ENCODE peak calls at places on chromosomes 4 and X, in four cellular contexts. One of them, this sample, is unnamed.

GRCh38 chrX:261858-262390 is 19.3 kb upstream of the PLCXD1 start:
- DNase-seq in memory B cell: no peak
- DNase-seq in left lung: no peak
- DNase-seq in progenitor cell of endocrine pancreas: no peak
- DNase-seq in this sample: no peak

GRCh38 chr4:4836044-4836443 is 23.4 kb upstream of the MSX1 start:
- DNase-seq in memory B cell: no peak
- DNase-seq in left lung: no peak
- DNase-seq in progenitor cell of endocrine pancreas: no peak
- DNase-seq in this sample: no peak

GRCh38 chrX:3717742-3718420 is 4.4 kb upstream of the PRKX start:
- DNase-seq in memory B cell: no peak
- DNase-seq in left lung: no peak
- DNase-seq in progenitor cell of endocrine pancreas: no peak
- DNase-seq in this sample: no peak

GRCh38 chr4:183666088-183666487 is 7.0 kb downstream of the TRAPPC11 start:
- DNase-seq in memory B cell: no peak
- DNase-seq in left lung: no peak
- DNase-seq in progenitor cell of endocrine pancreas: no peak
- DNase-seq in this sample: no peak

GRCh38 chr4:168098257-168098717 is 6.0 kb downstream of the ANXA10 start:
- DNase-seq in memory B cell: no peak
- DNase-seq in left lung: no peak
- DNase-seq in progenitor cell of endocrine pancreas: no peak
- DNase-seq in this sample: no peak

GRCh38 chr4:65353098-65353497 is 317.2 kb downstream of the EPHA5 start:
- DNase-seq in memory B cell: no peak
- DNase-seq in left lung: no peak
- DNase-seq in progenitor cell of endocrine pancreas: no peak
- DNase-seq in this sample: no peak

GRCh38 chr4:30726090-30726668 is 6.0 kb downstream of the PCDH7 start:
- DNase-seq in memory B cell: no peak
- DNase-seq in left lung: no peak
- DNase-seq in progenitor cell of endocrine pancreas: no peak
- DNase-seq in this sample: no peak

GRCh38 chrX:13816899-13817298 is at the start of gene GPM6B:
- DNase-seq in memory B cell: no peak
- DNase-seq in left lung: no peak
- DNase-seq in progenitor cell of endocrine pancreas: no peak
- DNase-seq in this sample: no peak

GRCh38 chrX:155070038-155070437 is 898 bp downstream of the CMC4 start:
- DNase-seq in memory B cell: no peak
- DNase-seq in left lung: no peak
- DNase-seq in progenitor cell of endocrine pancreas: no peak
- DNase-seq in this sample: no peak

GRCh38 chr4:130025701-130026100 is 929.7 kb downstream of the C4orf33 start:
- DNase-seq in memory B cell: no peak
- DNase-seq in left lung: no peak
- DNase-seq in progenitor cell of endocrine pancreas: no peak
- DNase-seq in this sample: no peak

GRCh38 chr4:110902500-110902899 is 279.6 kb upstream of the PITX2 start:
- DNase-seq in memory B cell: no peak
- DNase-seq in left lung: no peak
- DNase-seq in progenitor cell of endocrine pancreas: no peak
- DNase-seq in this sample: no peak

GRCh38 chr4:159158989-159159388 is 56.1 kb downstream of the RAPGEF2 start:
- DNase-seq in memory B cell: no peak
- DNase-seq in left lung: no peak
- DNase-seq in progenitor cell of endocrine pancreas: no peak
- DNase-seq in this sample: no peak

GRCh38 chrX:78168065-78168464 is 28.6 kb upstream of the TAF9B start:
- DNase-seq in memory B cell: no peak
- DNase-seq in left lung: no peak
- DNase-seq in progenitor cell of endocrine pancreas: no peak
- DNase-seq in this sample: no peak

This sample was measured in NCI-H1048.